ENCODE peak calls at places on chromosome 11, in six cellular contexts. H is Panc1; T is GM10248; A is CD4-positive, alpha-beta T cell; U is left ventricle myocardium inferior; P is activated B cell treated with CpG ODN at 0.5 μM for 24 hours. L is an unnamed sample.

GRCh38 chr11:34242037-34242625 is 115.7 kb downstream of the ABTB2 start:
- DNase-seq in P (peak), H (no peak), A (no peak), U (no peak), T (no peak), L (no peak)

GRCh38 chr11:12559011-12559410 is 115.2 kb upstream of the TEAD1 start:
- DNase-seq in U (no peak), H (no peak), A (no peak), P (no peak), T (no peak), L (no peak)

GRCh38 chr11:122796128-122796717 is 42.1 kb upstream of the CRTAM start:
- DNase-seq in H (peak), P (peak), T (peak), U (peak), A (peak), L (peak)

GRCh38 chr11:126114486-126115252 is 52.0 kb upstream of the CDON start:
- DNase-seq in T (no peak), A (no peak), P (no peak), H (no peak), U (no peak), L (no peak)

GRCh38 chr11:6721343-6721742 is 38.2 kb upstream of the MRPL17 start:
- DNase-seq in T (no peak), U (no peak), A (no peak), P (no peak), H (no peak), L (no peak)

GRCh38 chr11:105861225-105861624 is 160.8 kb downstream of the MSANTD4 start:
- DNase-seq in P (no peak), H (peak), A (no peak), T (no peak), U (no peak), L (no peak)

GRCh38 chr11:86222081-86222480 is 22.5 kb upstream of the EED start:
- DNase-seq in P (no peak), A (no peak), U (no peak), T (no peak), H (no peak), L (no peak)

GRCh38 chr11:95996621-95997020 is 72.7 kb upstream of the MTMR2 start:
- DNase-seq in P (no peak), U (no peak), H (no peak), A (no peak), T (no peak), L (no peak)

GRCh38 chr11:123753110-123753509 is 1.2 kb downstream of the OR6X1 start:
- DNase-seq in A (no peak), P (no peak), H (no peak), T (no peak), U (no peak), L (no peak)

DNA sequence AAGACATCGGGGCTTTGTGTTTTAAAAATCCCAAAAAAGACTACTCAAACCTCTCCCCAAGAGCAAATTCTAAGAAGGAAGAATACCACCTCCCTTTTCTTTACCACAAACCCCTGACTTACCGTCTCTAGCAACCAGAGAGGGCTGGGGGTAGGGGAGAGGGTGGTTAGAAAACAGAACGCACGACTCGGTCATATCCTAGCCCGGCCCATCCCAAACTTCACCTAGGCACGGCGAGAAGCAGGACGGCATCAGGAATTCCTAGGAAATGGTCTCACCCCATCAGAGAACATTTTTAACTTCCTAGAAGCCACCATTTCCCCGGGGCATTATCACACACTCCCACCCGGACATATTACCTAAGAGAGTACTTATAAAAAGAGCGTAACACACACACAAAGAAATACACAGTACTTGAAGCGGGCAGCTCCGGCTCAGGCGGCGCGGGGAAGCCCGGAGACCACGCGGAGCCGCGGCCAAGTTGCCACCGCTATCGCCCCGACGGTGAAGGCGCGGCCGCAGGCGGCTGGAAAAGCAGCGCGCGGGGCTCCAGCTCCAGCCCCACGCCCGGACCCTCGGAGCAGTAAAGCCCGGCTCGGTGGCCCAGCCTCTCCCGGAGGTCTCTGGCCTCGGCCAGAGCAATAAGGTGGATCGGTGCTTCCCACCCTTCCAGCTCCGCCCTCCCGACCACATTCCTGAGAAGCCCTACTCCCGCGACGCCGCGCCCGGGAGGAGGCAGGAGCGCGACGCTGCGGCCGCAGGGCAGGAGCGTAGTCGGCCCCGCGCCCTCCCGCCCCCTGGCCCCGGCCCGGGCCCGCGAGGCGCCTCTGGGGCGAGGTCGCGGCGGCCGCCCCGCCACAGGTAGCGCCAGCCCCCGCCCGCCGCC is 897 bp downstream of the RRAS2 start:
- DNase-seq in U (peak), H (no peak), A (peak), T (peak), P (peak), L (peak)
- TF ChIP-seq CTCF in U (no peak), H (no peak), A (no peak), T (no peak), P (no peak), L (no peak)

GRCh38 chr11:36328956-36329673 is 33.0 kb downstream of the PRR5L start:
- DNase-seq in A (no peak), U (no peak), T (no peak), P (no peak), H (no peak), L (no peak)

GRCh38 chr11:36333468-36333867 is 37.4 kb downstream of the PRR5L start:
- DNase-seq in P (no peak), U (no peak), A (no peak), T (no peak), H (no peak), L (no peak)

GRCh38 chr11:36333897-36334296 is 37.8 kb downstream of the PRR5L start:
- DNase-seq in U (no peak), P (no peak), T (no peak), H (no peak), A (no peak), L (no peak)
- TF ChIP-seq CTCF in U (no peak), P (no peak), T (no peak), H (no peak), A (no peak), L (no peak)

DNA sequence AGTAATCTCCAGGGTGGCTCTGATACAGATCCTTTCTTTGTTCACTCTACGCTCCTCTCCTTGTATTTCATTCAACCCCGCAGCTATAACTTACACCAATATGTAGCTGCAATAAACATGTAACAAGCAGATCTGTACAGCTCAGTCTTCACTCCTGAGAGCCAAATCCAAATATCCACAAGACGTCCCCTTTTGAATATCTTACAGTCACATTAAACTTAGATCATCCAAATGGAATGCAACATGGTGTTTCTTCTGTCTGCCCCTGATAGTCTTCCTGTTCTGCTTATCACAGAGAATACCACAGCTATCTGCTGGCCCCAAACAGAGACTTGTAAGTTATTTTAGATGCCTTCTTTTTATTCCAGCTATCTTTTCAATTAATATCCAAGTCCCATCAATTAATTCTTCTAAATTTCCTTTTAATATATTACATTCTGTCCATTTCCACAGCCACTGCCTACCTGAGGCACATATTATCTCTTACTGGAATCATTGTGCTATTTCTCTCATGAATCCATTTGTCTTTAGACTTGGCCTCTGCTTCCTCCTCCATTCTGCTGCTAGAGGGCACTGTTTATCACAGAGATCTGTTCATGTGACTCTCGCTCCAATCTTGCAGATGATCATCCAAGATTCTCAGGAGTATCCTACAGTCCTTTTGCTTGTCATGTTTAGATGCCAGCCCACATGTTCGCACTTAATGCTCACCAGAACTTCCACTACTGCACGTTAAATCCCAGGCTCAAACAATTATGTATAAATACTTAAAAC is 908.6 kb downstream of the NTM start:
- DNase-seq in H (no peak), U (no peak), P (no peak), T (peak), A (no peak), L (no peak)
- TF ChIP-seq CTCF in H (peak), U (peak), P (no peak), T (peak), A (no peak), L (no peak)

GRCh38 chr11:75208444-75208843 is 32.1 kb upstream of the TPBGL start:
- DNase-seq in P (no peak), U (no peak), A (no peak), H (no peak), T (no peak), L (no peak)

GRCh38 chr11:75219869-75220268 is 20.7 kb upstream of the TPBGL start:
- DNase-seq in A (no peak), U (no peak), P (no peak), T (no peak), H (no peak), L (no peak)

GRCh38 chr11:75212463-75212862 is 28.1 kb upstream of the TPBGL start:
- DNase-seq in P (no peak), H (no peak), U (no peak), T (no peak), A (no peak), L (no peak)

GRCh38 chr11:75214843-75215242 is 25.7 kb upstream of the TPBGL start:
- DNase-seq in U (no peak), T (no peak), A (no peak), H (no peak), P (no peak), L (no peak)

GRCh38 chr11:75214411-75214821 is 26.2 kb upstream of the TPBGL start:
- DNase-seq in H (no peak), P (peak), U (peak), T (peak), A (peak), L (peak)
- TF ChIP-seq CTCF in H (no peak), P (no peak), U (peak), T (no peak), A (no peak), L (no peak)

GRCh38 chr11:112477929-112478317 is 217.3 kb upstream of the PLET1 start:
- DNase-seq in H (no peak), A (no peak), U (no peak), P (no peak), T (no peak), L (no peak)
- TF ChIP-seq CTCF in H (no peak), A (no peak), U (no peak), P (no peak), T (no peak), L (no peak)

GRCh38 chr11:107563702-107564101 is 1.8 kb downstream of the ALKBH8 start:
- DNase-seq in T (peak), U (no peak), P (no peak), H (peak), A (no peak), L (no peak)
- TF ChIP-seq CTCF in T (peak), U (peak), P (no peak), H (peak), A (peak), L (peak)

GRCh38 chr11:64878494-64879225 is at the start of gene EHD1:
- DNase-seq in H (peak), T (peak), U (peak), P (peak), A (peak), L (peak)
- TF ChIP-seq CTCF in H (peak), T (peak), U (peak), P (no peak), A (peak), L (peak)